ENCODE peak calls at places on chromosome 20, in five cellular contexts. Q is activated T-helper 1 cell treated with Interleukin-2 at 50 U/mL for 16 hours, L is KG1, B is NCI-H2171, Z is astrocyte of the spinal cord. N is an unnamed sample.

GRCh38 chr20:37669062-37669772 is 24.6 kb upstream of the CTNNBL1 start:
- DNase-seq in Q (no peak), L (peak; percentile 7), B (no peak), Z (no peak), N (peak; percentile 18)

GRCh38 chr20:51797357-51798025 is 4.8 kb downstream of the SALL4 start:
- DNase-seq in Q (no peak), L (no peak), B (no peak), Z (peak; percentile 15), N (no peak)

GRCh38 chr20:52410182-52410647 is 218.6 kb upstream of the ZFP64 start:
- DNase-seq in Q (peak; percentile 41), L (no peak), B (no peak), Z (no peak), N (peak; percentile 99)

GRCh38 chr20:37236462-37236861 is 25.2 kb downstream of the GHRH start:
- DNase-seq in Q (no peak), L (no peak), B (no peak), Z (no peak), N (no peak)

GRCh38 chr20:36932476-36933426 is 18.8 kb downstream of the SAMHD1 start:
- DNase-seq in Q (no peak), L (no peak), B (no peak), Z (no peak), N (peak; percentile 94)

GRCh38 chr20:49610701-49611538 is 43.0 kb upstream of the PTGIS start:
- DNase-seq in Q (peak; percentile 57), L (peak; percentile 42), B (peak; percentile 54), Z (peak; percentile 31), N (peak; percentile 31)

GRCh38 chr20:19244291-19244690 is 31.8 kb downstream of the SLC24A3 start:
- DNase-seq in Q (no peak), L (no peak), B (no peak), Z (no peak), N (no peak)

GRCh38 chr20:63628246-63628975 is 1.5 kb upstream of the GMEB2 start:
- DNase-seq in Q (no peak), L (peak; percentile 60), B (peak; percentile 86), Z (peak; percentile 69), N (peak; percentile 75)

GRCh38 chr20:31720486-31721407 is 1.9 kb downstream of the BCL2L1 start:
- DNase-seq in Q (no peak), L (no peak), B (no peak), Z (no peak), N (no peak)

GRCh38 chr20:58420798-58421496 is 31.9 kb downstream of the VAPB start:
- DNase-seq in Q (no peak), L (no peak), B (no peak), Z (peak; percentile 58), N (peak; percentile 82)

GRCh38 chr20:44695295-44696230 is 19.6 kb upstream of the CCN5 start:
- DNase-seq in Q (no peak), L (no peak), B (no peak), Z (peak; percentile 35), N (peak; percentile 77)

GRCh38 chr20:6120491-6120988 is 2.3 kb downstream of the FERMT1 start:
- DNase-seq in Q (no peak), L (no peak), B (peak; percentile 9), Z (no peak), N (no peak)

GRCh38 chr20:20706285-20706684 is 6.2 kb downstream of the RALGAPA2 start:
- DNase-seq in Q (no peak), L (no peak), B (no peak), Z (no peak), N (no peak)

GRCh38 chr20:61162506-61162905 is 89.6 kb upstream of the CDH4 start:
- DNase-seq in Q (no peak), L (no peak), B (no peak), Z (no peak), N (no peak)

GRCh38 chr20:19210426-19211155 is 1.9 kb upstream of the SLC24A3 start:
- DNase-seq in Q (no peak), L (no peak), B (no peak), Z (no peak), N (peak; percentile 60)

GRCh38 chr20:36391955-36392354 is 85.8 kb downstream of the DLGAP4 start:
- DNase-seq in Q (no peak), L (no peak), B (no peak), Z (no peak), N (no peak)

GRCh38 chr20:50460608-50461268 is 49.4 kb upstream of the PTPN1 start:
- DNase-seq in Q (peak; percentile 60), L (peak; percentile 42), B (no peak), Z (peak; percentile 82), N (peak; percentile 76)

GRCh38 chr20:38452880-38453624 is 17.9 kb upstream of the SNHG17 start:
- DNase-seq in Q (no peak), L (no peak), B (no peak), Z (peak; percentile 64), N (peak; percentile 57)

GRCh38 chr20:24838551-24839530 is 110.2 kb upstream of the CST7 start:
- DNase-seq in Q (no peak), L (no peak), B (no peak), Z (peak; percentile 16), N (no peak)

GRCh38 chr20:48698507-48699267 is 129.1 kb downstream of the PREX1 start:
- DNase-seq in Q (no peak), L (no peak), B (no peak), Z (no peak), N (no peak)

N was measured in amniotic epithelial cell.